ENCODE peak calls at places on chromosomes 12 and 14, in six cellular contexts. E is HTR-8/SVneo; A is activated naive CD4-positive, alpha-beta T cell; Y is natural killer cell; Q is mucosa of descending colon; K is AG10803. U is an unnamed sample.
A peak's percentile ranks its signal among the peaks of the same experiment; 100 is the strongest.

GRCh38 chr12:18752280-18752920 is 14.5 kb downstream of the CAPZA3 start:
- DNase-seq in E (no peak), Y (no peak), K (peak; percentile 98), A (no peak), Q (no peak), U (no peak)

GRCh38 chr14:104111301-104112112 is 26.0 kb downstream of the ASPG start:
- DNase-seq in A (no peak), K (no peak), Q (no peak), Y (no peak), E (no peak), U (no peak)

GRCh38 chr12:45304514-45305178 is 88.8 kb downstream of the ANO6 start:
- DNase-seq in A (no peak), E (no peak), Y (no peak), K (no peak), Q (no peak), U (no peak)

GRCh38 chr12:47715393-47715876 is 9.6 kb upstream of the RPAP3 start:
- DNase-seq in E (peak; percentile 68), Q (peak; percentile 79), K (peak; percentile 83), A (peak; percentile 65), Y (peak; percentile 68), U (no peak)

GRCh38 chr14:77142289-77142814 is 761 bp upstream of the ZDHHC22 start:
- DNase-seq in K (no peak), A (no peak), Y (no peak), E (no peak), Q (no peak), U (no peak)

GRCh38 chr12:58487280-58488141 is 432.8 kb downstream of the LRIG3 start:
- DNase-seq in E (peak; percentile 30), K (peak; percentile 98), Q (no peak), Y (no peak), A (no peak), U (no peak)

GRCh38 chr14:34324363-34324795 is 137.7 kb downstream of the SPTSSA start:
- DNase-seq in A (no peak), Q (peak; percentile 68), Y (no peak), E (peak; percentile 22), K (peak; percentile 28), U (no peak)

GRCh38 chr12:131597327-131597726 is 113.6 kb upstream of the SFSWAP start:
- DNase-seq in A (no peak), Q (no peak), E (no peak), K (no peak), Y (no peak), U (no peak)

GRCh38 chr12:53208877-53209463 is 1.9 kb upstream of the ITGB7 start:
- DNase-seq in A (no peak), Y (no peak), E (no peak), Q (no peak), K (no peak), U (no peak)

GRCh38 chr14:25006961-25007795 is 42.8 kb downstream of the STXBP6 start:
- DNase-seq in Y (no peak), Q (no peak), A (no peak), K (peak; percentile 91), E (peak; percentile 83), U (no peak)

GRCh38 chr14:103694572-103695026 is 20.7 kb downstream of the XRCC3 start:
- DNase-seq in Q (no peak), K (no peak), Y (no peak), A (no peak), E (no peak), U (no peak)

GRCh38 chr12:2301531-2302461 is 249.0 kb downstream of the CACNA1C start:
- DNase-seq in K (peak; percentile 92), A (no peak), E (no peak), Q (no peak), Y (no peak), U (no peak)

GRCh38 chr14:26190644-26191043 is 407.2 kb downstream of the NOVA1 start:
- DNase-seq in K (no peak), E (no peak), A (no peak), Y (no peak), Q (no peak), U (no peak)

GRCh38 chr12:79307340-79307739 is 383.4 kb downstream of the PAWR start:
- DNase-seq in K (no peak), E (no peak), A (no peak), Q (no peak), Y (no peak), U (no peak)

GRCh38 chr14:104800600-104801283 is at the start of gene ZBTB42:
- DNase-seq in Q (peak; percentile 94), A (peak; percentile 51), Y (peak; percentile 50), E (no peak), K (peak; percentile 41), U (no peak)

GRCh38 chr14:77041837-77042557 is 13.5 kb upstream of the IRF2BPL start:
- DNase-seq in E (no peak), Y (no peak), K (peak; percentile 98), Q (no peak), A (no peak), U (no peak)

GRCh38 chr12:27162229-27162537 is 79.8 kb upstream of the C12orf71 start:
- DNase-seq in Q (no peak), K (no peak), E (no peak), A (no peak), Y (no peak), U (no peak)

GRCh38 chr12:43776498-43776897 is 17.7 kb downstream of the IRAK4 start:
- DNase-seq in Q (peak; percentile 40), K (peak; percentile 26), A (no peak), Y (no peak), E (peak; percentile 29), U (no peak)

GRCh38 chr12:97250483-97250882 is 212.1 kb upstream of the RMST start:
- DNase-seq in A (no peak), E (no peak), Y (no peak), Q (no peak), K (no peak), U (no peak)

GRCh38 chr12:26112703-26113147 is 12.1 kb downstream of the BHLHE41 start:
- DNase-seq in Y (no peak), A (no peak), K (no peak), E (no peak), Q (no peak), U (no peak)

GRCh38 chr14:58712357-58712756 is 74.6 kb downstream of the DACT1 start:
- DNase-seq in K (no peak), Y (no peak), Q (no peak), E (no peak), A (no peak), U (no peak)

GRCh38 chr12:114869091-114869834 is 185.3 kb upstream of the TBX3 start:
- DNase-seq in Y (no peak), A (no peak), Q (no peak), E (no peak), K (peak; percentile 90), U (no peak)

GRCh38 chr14:65167072-65167645 is 64.8 kb upstream of the MAX start:
- DNase-seq in Q (no peak), A (no peak), Y (no peak), K (no peak), E (no peak), U (no peak)

GRCh38 chr14:65331652-65332051 is 80.9 kb upstream of the FUT8 start:
- DNase-seq in E (no peak), Q (no peak), A (no peak), Y (no peak), K (no peak), U (no peak)

GRCh38 chr14:55954108-55954507 is 164.1 kb upstream of the PELI2 start:
- DNase-seq in Y (no peak), E (no peak), Q (no peak), A (no peak), K (no peak), U (no peak)

GRCh38 chr12:46005151-46005797 is 14.9 kb upstream of the SCAF11 start:
- DNase-seq in Q (no peak), A (no peak), Y (no peak), E (no peak), K (peak; percentile 23), U (no peak)

GRCh38 chr14:67514650-67515385 is 18.3 kb upstream of the PLEKHH1 start:
- DNase-seq in Q (peak; percentile 57), A (no peak), E (peak; percentile 93), Y (peak; percentile 43), K (peak; percentile 33), U (no peak)

GRCh38 chr12:12072064-12072760 is 1.5 kb downstream of the BCL2L14 start:
- DNase-seq in Q (peak; percentile 73), Y (no peak), K (no peak), E (no peak), A (peak; percentile 20), U (no peak)

U was measured in glomerular endothelial cell.